ENCODE peak calls at places on chromosome 17, in four cellular contexts. X is H1, B is SK-N-SH, D is K562. R is an unnamed sample.

GRCh38 chr17:45093444-45094110 is 32.5 kb downstream of the NMT1 start:
- DNase-seq in B (no peak), D (no peak), X (no peak), R (no peak)

GRCh38 chr17:27319536-27320221 is 25.8 kb downstream of the WSB1 start:
- DNase-seq in X (no peak), D (no peak), B (no peak), R (no peak)

GRCh38 chr17:62965149-62965648 is 836 bp upstream of the TANC2 start:
- DNase-seq in D (no peak), B (no peak), X (no peak), R (no peak)

GRCh38 chr17:9571201-9571600 is 4.4 kb downstream of the STX8 start:
- DNase-seq in B (no peak), D (no peak), X (no peak), R (peak; percentile 27)

GRCh38 chr17:48052956-48053757 is 5.0 kb downstream of the NFE2L1 start:
- DNase-seq in D (no peak), X (no peak), B (peak; percentile 80), R (no peak)

GRCh38 chr17:81494984-81495383 is 17.6 kb downstream of the ACTG1 start:
- DNase-seq in B (peak; percentile 86), D (no peak), X (no peak), R (peak; percentile 86)

GRCh38 chr17:34154916-34155730 is 100.0 kb upstream of the CCL2 start:
- DNase-seq in D (no peak), X (no peak), B (peak; percentile 21), R (no peak)

GRCh38 chr17:65529761-65530157 is 31.7 kb downstream of the AXIN2 start:
- DNase-seq in X (no peak), D (no peak), B (no peak), R (no peak)

GRCh38 chr17:68290955-68291835 is at the start of the genes ARSG and SLC16A6:
- DNase-seq in X (no peak), B (peak; percentile 92), D (peak; percentile 86), R (peak; percentile 93)

GRCh38 chr17:82941021-82942001 is 101.5 kb upstream of the ZNF750 start:
- DNase-seq in X (no peak), D (no peak), B (no peak), R (no peak)

GRCh38 chr17:2157081-2157480 is 102.2 kb downstream of the HIC1 start:
- DNase-seq in D (no peak), X (no peak), B (no peak), R (no peak)

GRCh38 chr17:6567528-6568185 is 11.3 kb upstream of the PITPNM3 start:
- DNase-seq in B (peak; percentile 44), D (no peak), X (no peak), R (peak; percentile 67)

GRCh38 chr17:73492802-73493139 is 151.5 kb downstream of the SDK2 start:
- DNase-seq in B (peak; percentile 93), X (no peak), D (no peak), R (no peak)

GRCh38 chr17:11917415-11917814 is 79.9 kb downstream of the ZNF18 start:
- DNase-seq in X (no peak), B (no peak), D (no peak), R (no peak)

GRCh38 chr17:46072998-46073397 is 73.9 kb downstream of the STH start:
- DNase-seq in B (no peak), X (no peak), D (no peak), R (no peak)

GRCh38 chr17:13704333-13704732 is 102.6 kb upstream of the HS3ST3A1 start:
- DNase-seq in X (no peak), D (no peak), B (no peak), R (no peak)

GRCh38 chr17:15303293-15303692 is 38.1 kb downstream of the TEKT3 start:
- DNase-seq in B (no peak), D (no peak), X (no peak), R (no peak)

GRCh38 chr17:19386974-19387920 is at the start of gene MFAP4:
- DNase-seq in B (peak; percentile 91), X (no peak), D (no peak), R (no peak)

GRCh38 chr17:63571632-63572310 is 21.5 kb downstream of the DCAF7 start:
- DNase-seq in B (no peak), X (no peak), D (peak; percentile 58), R (no peak)

GRCh38 chr17:4741544-4741943 is 1.8 kb upstream of the CXCL16 start:
- DNase-seq in X (no peak), D (no peak), B (no peak), R (no peak)

GRCh38 chr17:82419471-82419995 is 1.1 kb upstream of the OGFOD3 start:
- DNase-seq in X (no peak), B (no peak), D (no peak), R (no peak)

GRCh38 chr17:46947236-46947635 is 24.3 kb downstream of the GOSR2 start:
- DNase-seq in X (no peak), B (no peak), D (no peak), R (no peak)

GRCh38 chr17:15456972-15457722 is 10.3 kb downstream of the CDRT4 start:
- DNase-seq in X (no peak), B (peak; percentile 23), D (no peak), R (no peak)

GRCh38 chr17:39376434-39376833 is 25.0 kb downstream of the FBXL20 start:
- DNase-seq in B (no peak), X (no peak), D (no peak), R (no peak)

GRCh38 chr17:80318166-80318565 is 57.5 kb downstream of the RNF213 start:
- DNase-seq in B (no peak), X (no peak), D (no peak), R (no peak)

GRCh38 chr17:32882029-32882428 is 5.1 kb upstream of the MYO1D start:
- DNase-seq in D (no peak), X (no peak), B (no peak), R (no peak)

GRCh38 chr17:67377727-67378443 is 804 bp downstream of the PITPNC1 start:
- DNase-seq in X (no peak), D (peak; percentile 64), B (peak; percentile 88), R (peak; percentile 59)

GRCh38 chr17:14464741-14465140 is 163.9 kb downstream of the HS3ST3B1 start:
- DNase-seq in X (no peak), B (no peak), D (no peak), R (no peak)

GRCh38 chr17:81666092-81666341 is 388 bp downstream of the OXLD1 start:
- DNase-seq in D (no peak), B (no peak), X (no peak), R (no peak)

GRCh38 chr17:63282455-63282854 is 163.7 kb downstream of the CYB561 start:
- DNase-seq in B (no peak), D (no peak), X (no peak), R (no peak)

GRCh38 chr17:29178750-29179231 is 1.4 kb downstream of the MYO18A start:
- DNase-seq in B (no peak), X (no peak), D (no peak), R (no peak)

GRCh38 chr17:38538906-38539305 is 66.8 kb downstream of the SRCIN1 start:
- DNase-seq in B (no peak), X (no peak), D (no peak), R (peak; percentile 51)

GRCh38 chr17:49890077-49890821 is 42.4 kb upstream of the TAC4 start:
- DNase-seq in D (no peak), X (no peak), B (no peak), R (no peak)

GRCh38 chr17:70955441-70955840 is 786.1 kb downstream of the KCNJ2 start:
- DNase-seq in D (no peak), B (no peak), X (no peak), R (no peak)

GRCh38 chr17:37391146-37391545 is 15.4 kb downstream of the C17orf78 start:
- DNase-seq in X (no peak), B (no peak), D (no peak), R (no peak)

DNA sequence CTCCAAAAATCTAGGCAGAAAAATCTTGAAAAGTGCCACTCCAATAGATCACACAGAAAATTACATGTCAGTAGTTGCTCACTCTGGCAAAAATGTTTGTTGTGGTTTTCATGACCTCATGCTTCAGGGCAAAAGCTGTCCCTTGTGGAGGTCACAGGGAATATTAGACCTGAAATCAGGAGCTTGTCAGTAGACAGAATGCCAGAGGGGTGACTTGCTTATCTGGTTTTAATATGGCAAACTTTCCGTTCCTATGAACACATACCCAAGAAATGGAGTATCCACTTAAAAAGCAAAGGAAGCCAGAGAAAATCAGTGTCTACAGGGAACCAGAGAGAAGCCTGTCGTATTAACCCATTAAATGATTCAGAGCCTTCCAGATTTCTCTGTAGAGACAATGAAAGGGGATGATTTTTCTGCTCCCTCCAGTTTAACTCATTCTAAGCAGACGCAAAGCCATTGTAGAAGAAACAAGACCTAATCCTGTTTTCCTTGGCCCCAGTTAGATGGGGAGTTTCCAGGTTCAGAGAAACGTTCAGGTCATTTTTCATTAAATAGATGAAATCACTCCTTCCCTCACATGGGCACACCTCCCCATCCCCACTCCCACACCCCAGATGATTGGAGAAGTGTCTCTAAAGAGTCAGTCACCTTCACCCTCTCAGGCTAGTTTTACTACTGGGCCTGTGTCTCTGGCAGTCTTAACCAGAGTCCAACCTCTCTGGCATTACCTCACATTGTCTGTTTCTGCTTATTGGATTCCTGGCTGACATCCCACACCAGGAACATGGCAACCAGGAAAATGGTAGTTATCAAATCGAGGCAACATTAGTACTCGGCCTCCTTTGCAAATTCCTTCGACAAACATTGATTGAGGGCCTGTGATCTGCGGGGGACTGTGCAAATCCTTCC is 6.0 kb downstream of the SOX9 start:
- DNase-seq in X (no peak), B (peak; percentile 68), D (no peak), R (peak; percentile 59)
- TF ChIP-seq JUND in X (no peak), B (peak; percentile 93), D (no peak), R (no peak)

DNA sequence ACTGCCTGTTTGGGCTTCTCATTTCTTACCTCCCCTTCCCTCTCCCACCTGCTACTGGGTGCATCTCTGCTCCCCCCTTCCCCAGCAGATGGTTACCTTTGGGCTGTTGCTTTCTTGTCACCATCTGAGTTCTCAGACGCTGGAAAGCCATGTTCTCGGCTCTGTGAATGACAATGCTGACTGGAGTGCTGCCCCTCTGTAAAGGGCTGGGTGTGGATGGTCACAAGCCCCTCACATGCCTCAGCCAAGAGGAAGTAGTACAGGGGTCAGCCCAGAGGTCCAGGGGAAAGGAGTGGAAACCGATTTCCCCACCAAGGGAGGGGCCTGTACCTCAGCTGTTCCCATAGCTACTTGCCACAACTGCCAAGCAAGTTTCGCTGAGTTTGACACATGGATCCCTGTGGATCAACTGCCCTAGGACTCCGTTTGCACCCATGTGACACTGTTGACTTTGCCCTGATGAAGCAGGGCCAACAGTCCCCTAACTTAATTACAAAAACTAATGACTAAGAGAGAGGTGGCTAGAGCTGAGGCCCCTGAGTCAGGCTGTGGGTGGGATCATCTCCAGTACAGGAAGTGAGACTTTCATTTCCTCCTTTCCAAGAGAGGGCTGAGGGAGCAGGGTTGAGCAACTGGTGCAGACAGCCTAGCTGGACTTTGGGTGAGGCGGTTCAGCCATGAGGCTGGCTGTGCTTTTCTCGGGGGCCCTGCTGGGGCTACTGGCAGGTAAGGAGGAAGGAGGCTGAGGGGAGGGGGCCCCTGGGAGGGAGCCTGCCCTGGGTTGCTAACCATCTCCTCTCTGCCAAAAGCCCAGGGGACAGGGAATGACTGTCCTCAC is at the start of gene CD68:
- DNase-seq in D (no peak), B (peak; percentile 58), X (no peak), R (no peak)
- TF ChIP-seq JUND in D (no peak), B (peak; percentile 65), X (no peak), R (peak; percentile 24)

DNA sequence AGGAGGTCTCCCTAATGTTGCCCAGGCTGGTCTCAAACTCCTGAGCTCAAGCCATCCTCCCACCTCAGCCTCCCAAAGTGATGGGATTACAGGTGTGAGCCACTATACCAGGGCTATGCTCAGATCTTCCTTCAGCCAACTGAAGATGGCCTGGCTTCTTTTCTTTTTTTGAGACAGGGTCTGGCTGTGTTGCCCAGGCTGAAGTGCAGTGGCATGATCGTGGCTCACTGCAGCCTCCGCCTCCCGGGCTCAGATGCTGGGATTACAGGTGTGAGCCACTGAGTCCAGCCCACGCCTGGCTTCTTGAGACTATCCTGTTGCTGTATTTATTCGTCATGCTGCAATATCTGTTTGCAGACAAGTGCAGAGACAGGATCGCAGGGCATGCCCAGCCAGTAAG is 4.1 kb downstream of the SLC25A19 start:
- DNase-seq in B (no peak), D (no peak), X (no peak), R (no peak)
- TF ChIP-seq JUND in B (no peak), D (no peak), X (no peak), R (no peak)

GRCh38 chr17:55454906-55455474 is 33.4 kb upstream of the MMD start:
- DNase-seq in D (no peak), X (no peak), B (no peak), R (no peak)
- TF ChIP-seq JUND in D (no peak), X (no peak), B (no peak), R (no peak)

R was measured in T47D.